ENCODE peak calls at places on chromosomes 13 and 19, in eight cellular contexts. J, N, M, K, B, L, R and H are unnamed samples. For H3K27me3, the result is how much of the 10 kb centered on the place peaks cover.

GRCh38 chr13:23583491-23583890 is 13.3 kb downstream of the TNFRSF19 start:
- DNase-seq in L (no peak), M (no peak), J (no peak), B (no peak), R (no peak), N (no peak), K (no peak), H (no peak)

GRCh38 chr19:43720936-43721335 is 5.1 kb downstream of the IRGC start:
- DNase-seq in R (no peak), L (no peak), M (no peak), B (no peak), J (no peak), K (no peak), N (no peak), H (no peak)

GRCh38 chr19:17803264-17803896 is 8.4 kb downstream of the B3GNT3 start:
- DNase-seq in R (no peak), B (no peak), K (no peak), L (no peak), J (no peak), N (no peak), M (no peak), H (peak)

GRCh38 chr19:11381535-11382369 is 2.4 kb downstream of the EPOR start:
- DNase-seq in K (peak), M (no peak), L (peak), J (peak), B (peak), R (peak), N (peak), H (peak)

GRCh38 chr19:19261350-19262189 is 11.5 kb downstream of the TM6SF2 start:
- DNase-seq in M (peak), B (peak), K (no peak), R (no peak), L (no peak), J (no peak), N (no peak), H (no peak)

GRCh38 chr19:1112254-1113208 is 8.7 kb downstream of the GPX4 start:
- DNase-seq in M (peak), B (no peak), R (no peak), N (no peak), L (no peak), K (no peak), J (no peak), H (peak)

GRCh38 chr13:37209621-37210020 is 104.2 kb upstream of the CSNK1A1L start:
- DNase-seq in L (no peak), N (peak), J (no peak), K (no peak), B (no peak), R (peak), M (no peak), H (no peak)

GRCh38 chr13:90233933-90234672 is 1113.4 kb upstream of the MIR17HG start:
- DNase-seq in R (no peak), B (no peak), N (no peak), J (no peak), M (no peak), L (no peak), K (no peak), H (no peak)

GRCh38 chr13:109869312-109870237 is 83.2 kb upstream of the IRS2 start:
- DNase-seq in B (peak), L (peak), K (peak), N (peak), M (peak), J (peak), R (peak), H (peak)

GRCh38 chr13:41740479-41740878 is 220.4 kb downstream of the VWA8 start:
- DNase-seq in N (no peak), L (no peak), B (no peak), R (peak), M (no peak), K (no peak), J (no peak), H (no peak)

GRCh38 chr13:105904034-105904742 is 631.3 kb downstream of the EFNB2 start:
- DNase-seq in B (no peak), J (no peak), R (no peak), N (no peak), K (no peak), L (no peak), M (no peak), H (no peak)

GRCh38 chr19:39315933-39316332 is 4.7 kb downstream of the LRFN1 start:
- DNase-seq in R (no peak), K (no peak), N (no peak), B (no peak), L (no peak), M (no peak), J (no peak), H (no peak)

GRCh38 chr19:35120492-35120891 is 4.9 kb downstream of the FXYD3 start:
- DNase-seq in J (no peak), B (no peak), R (peak), L (no peak), M (no peak), N (peak), K (peak), H (no peak)

GRCh38 chr19:4415352-4415751 is 12.9 kb downstream of the CHAF1A start:
- DNase-seq in N (no peak), B (peak), M (peak), J (no peak), K (peak), R (no peak), L (no peak), H (no peak)

GRCh38 chr19:41799444-41800000 is 3.1 kb downstream of the CEACAM3 start:
- DNase-seq in L (no peak), R (no peak), J (no peak), N (no peak), B (no peak), M (no peak), K (no peak), H (no peak)

GRCh38 chr13:77820431-77821149 is 98.0 kb downstream of the EDNRB start:
- DNase-seq in N (no peak), B (no peak), R (no peak), M (no peak), L (no peak), J (no peak), K (no peak), H (no peak)

GRCh38 chr13:77026255-77026782 is 640 bp downstream of the FBXL3 start:
- DNase-seq in N (peak), L (peak), M (peak), R (no peak), B (peak), J (peak), K (peak), H (peak)

GRCh38 chr19:6276447-6276846 is 3.3 kb downstream of the MLLT1 start:
- DNase-seq in R (peak), L (no peak), K (no peak), N (peak), J (no peak), B (no peak), M (no peak), H (no peak)

GRCh38 chr19:8552810-8553209 is 24.4 kb downstream of the MYO1F start:
- DNase-seq in N (peak), R (peak), L (no peak), M (no peak), B (no peak), K (no peak), J (no peak), H (no peak)

GRCh38 chr19:48501446-48501960 is 10.1 kb downstream of the LMTK3 start:
- DNase-seq in L (no peak), N (no peak), B (peak), R (no peak), M (no peak), K (no peak), J (no peak), H (peak)

DNA sequence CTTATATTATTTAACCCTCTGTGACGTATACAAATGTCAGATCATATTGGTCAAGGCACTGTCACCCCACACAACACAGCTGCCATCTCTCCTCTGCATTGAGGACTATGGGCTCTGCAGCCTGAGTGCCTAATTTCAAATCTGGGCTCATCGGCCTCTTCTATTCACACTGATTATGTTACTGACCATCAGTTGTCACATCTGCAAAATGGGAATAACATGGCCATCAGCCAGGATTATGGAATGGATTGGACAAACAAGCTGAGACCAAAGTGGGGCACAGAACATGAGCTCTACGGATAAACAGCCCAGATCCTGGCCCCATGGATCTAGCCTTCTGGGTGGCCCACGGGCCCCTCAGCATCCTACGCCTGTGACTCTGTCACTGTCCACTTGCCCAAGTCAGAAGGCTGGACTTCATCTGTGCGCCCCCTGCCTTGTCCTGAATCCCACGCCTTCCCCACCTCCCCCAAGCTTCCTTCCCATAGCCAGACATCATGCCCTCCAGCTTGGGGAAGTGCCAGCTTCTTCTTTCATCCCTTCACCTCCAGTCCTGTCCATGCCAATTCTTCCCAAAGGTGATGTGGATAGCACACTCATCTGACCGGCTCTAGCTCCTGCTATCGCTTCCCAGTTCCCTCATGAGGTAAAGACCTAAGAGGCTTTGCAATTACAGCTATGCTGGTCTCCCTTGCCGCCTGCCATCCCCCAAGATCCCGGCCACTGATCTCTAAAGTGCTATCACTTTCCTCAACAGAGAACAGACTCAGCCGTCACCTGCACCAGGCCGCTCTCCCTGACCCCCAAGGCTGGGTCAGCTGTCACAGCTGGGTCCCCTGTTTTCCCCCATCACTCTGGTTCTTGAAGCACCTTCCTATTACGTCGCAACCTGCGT is 872 bp downstream of the FARSA start:
- DNase-seq in R (no peak), L (no peak), N (no peak), K (no peak), B (no peak), M (no peak), J (no peak), H (no peak)
- TF ChIP-seq CTCF in R (no peak), L (no peak), N (no peak), K (no peak), B (no peak), M (no peak), J (no peak), H (no peak)

GRCh38 chr19:23002690-23003422 is at the start of gene ZNF728:
- DNase-seq in K (peak), J (peak), M (peak), L (peak), B (peak), R (no peak), N (no peak), H (no peak)
- H3K27ac ChIP-seq in K (no peak), J (peak), M (peak), L (no peak), B (no peak), R (no peak), N (no peak), H (no peak)

GRCh38 chr19:29567366-29567915 is 38.6 kb upstream of the POP4 start:
- DNase-seq in M (no peak), J (no peak), R (no peak), B (no peak), N (no peak), K (no peak), L (no peak), H (no peak)
- H3K27me3 ChIP-seq in M (under half), J (under half), R (under half), B (half or more), N (under half), K (under half), L (under half), H (under half)

DNA sequence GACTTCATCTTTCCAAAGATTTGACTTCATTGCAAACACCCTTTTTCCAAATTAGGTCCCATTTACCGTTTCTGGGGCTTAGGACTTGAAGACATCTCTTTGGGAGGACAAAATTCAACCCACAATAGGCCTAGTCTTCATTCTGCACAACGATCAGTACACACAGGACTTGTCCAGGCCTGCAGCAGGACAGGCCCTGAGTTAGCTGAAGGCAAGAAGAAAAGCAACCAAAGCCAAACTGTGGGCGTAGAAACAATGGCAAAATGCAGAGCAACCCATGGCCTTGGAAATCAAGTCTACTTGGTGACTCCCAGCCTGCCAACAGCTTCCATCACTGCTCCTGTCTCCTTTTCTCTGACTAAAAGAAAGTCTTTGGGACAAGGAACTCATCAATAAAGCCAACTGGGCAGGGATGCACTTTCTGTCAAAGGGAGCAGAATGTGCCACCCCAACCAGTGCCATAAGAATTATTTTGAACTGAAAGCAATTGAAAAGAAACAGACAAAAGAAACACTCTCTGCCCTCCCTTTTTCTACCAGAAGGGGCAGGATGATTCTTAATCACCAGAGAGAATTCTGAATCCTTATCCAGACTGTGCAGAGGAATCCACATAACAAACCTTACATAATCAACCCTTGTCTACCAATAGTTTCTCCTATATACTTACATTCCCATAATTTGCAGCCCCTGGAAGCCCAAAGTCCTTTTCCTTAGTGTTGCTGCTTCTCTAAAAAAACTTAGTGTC is 520.9 kb upstream of the NBEA start:
- DNase-seq in N (no peak), M (no peak), K (no peak), J (no peak), R (no peak), B (no peak), L (no peak), H (no peak)
- TF ChIP-seq CTCF in N (no peak), M (no peak), K (peak), J (no peak), R (no peak), B (no peak), L (no peak), H (no peak)

GRCh38 chr13:97977376-97977705 is 23.9 kb downstream of the IPO5 start:
- DNase-seq in L (no peak), R (no peak), N (no peak), K (no peak), B (no peak), M (no peak), J (no peak), H (no peak)

GRCh38 chr13:97976551-97977375 is 23.3 kb downstream of the IPO5 start:
- DNase-seq in L (peak), J (no peak), M (no peak), N (no peak), B (peak), R (no peak), K (no peak), H (no peak)

GRCh38 chr13:97975851-97976550 is 22.5 kb downstream of the IPO5 start:
- DNase-seq in R (peak), J (peak), L (peak), N (peak), M (peak), B (peak), K (peak), H (peak)

GRCh38 chr13:97974773-97975172 is 21.3 kb downstream of the IPO5 start:
- DNase-seq in J (no peak), R (no peak), N (no peak), B (no peak), K (no peak), L (no peak), M (no peak), H (no peak)

GRCh38 chr13:97975280-97975850 is 21.9 kb downstream of the IPO5 start:
- DNase-seq in M (no peak), L (no peak), J (no peak), N (no peak), R (no peak), B (no peak), K (no peak), H (no peak)
- H3K27ac ChIP-seq in M (peak), L (peak), J (peak), N (peak), R (peak), B (peak), K (peak), H (peak)

DNA sequence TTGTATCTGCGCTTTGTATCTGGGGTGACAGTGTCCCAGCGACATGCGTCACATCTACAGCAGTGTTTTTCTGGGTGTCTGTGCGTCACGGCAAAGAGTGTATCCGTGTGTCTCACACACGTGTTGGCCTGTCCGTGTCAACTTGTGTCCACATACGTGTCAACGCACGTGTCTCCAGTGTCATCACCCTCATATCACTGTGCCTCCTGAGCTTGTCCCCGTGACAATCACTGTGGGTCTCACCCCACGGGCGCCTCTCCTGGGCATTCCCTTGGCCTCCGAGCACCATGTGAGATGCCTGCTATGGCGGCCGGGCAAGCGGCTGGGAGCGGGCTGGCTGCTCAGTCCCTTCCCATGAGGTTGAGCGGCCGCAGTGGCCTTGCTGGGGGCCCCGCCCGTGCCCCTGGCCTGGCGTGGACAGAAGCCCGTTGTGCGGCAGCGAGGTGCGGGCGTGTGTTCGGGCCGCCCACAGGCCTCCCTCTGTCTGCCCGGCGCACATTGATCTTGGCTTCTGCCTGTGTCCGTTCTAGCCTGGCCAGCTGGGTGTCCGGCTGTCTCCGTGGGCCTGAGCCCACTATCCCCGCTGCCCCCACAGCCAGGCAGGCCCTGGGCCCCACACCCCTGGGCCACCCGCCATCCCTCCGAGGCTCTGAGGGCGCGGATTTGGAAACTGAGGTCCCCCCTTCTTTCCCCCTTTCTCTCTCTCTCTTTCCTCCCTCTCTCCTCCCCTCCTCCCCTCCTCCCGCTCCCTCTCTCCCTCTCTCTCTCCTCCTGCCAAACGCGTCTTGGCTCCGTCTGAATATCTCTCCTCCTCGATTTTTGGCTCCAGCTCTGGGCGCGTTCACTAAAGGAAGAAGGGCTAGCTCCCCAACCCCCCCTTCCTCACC is 6.5 kb downstream of the NFIX start:
- DNase-seq in J (peak), K (peak), B (no peak), M (peak), N (no peak), L (no peak), R (peak), H (no peak)
- H3K27me3 ChIP-seq in J (under half), K (under half), B (under half), M (under half), N (under half), L (under half), R (under half), H (under half)